ENCODE peak calls at places on chromosomes 11 and 22, in four cellular contexts. U, H, P and Y are unnamed samples.
A peak's percentile ranks its signal among the peaks of the same experiment; 100 is the strongest.

GRCh38 chr11:107276057-107276456 is 181.6 kb downstream of the CWF19L2 start:
- DNase-seq in U (no peak), H (no peak), P (no peak), Y (no peak)

GRCh38 chr11:126112547-126112946 is 49.9 kb upstream of the CDON start:
- DNase-seq in U (no peak), H (peak; percentile 50), P (no peak), Y (peak; percentile 4)

GRCh38 chr11:62770778-62771143 is 435 bp upstream of the TAF6L start:
- DNase-seq in U (peak; percentile 58), H (no peak), P (no peak), Y (no peak)

GRCh38 chr22:24367841-24368240 is 59.6 kb upstream of the ADORA2A start:
- DNase-seq in U (no peak), H (no peak), P (no peak), Y (no peak)

GRCh38 chr11:74577624-74578396 is 14.6 kb upstream of the POLD3 start:
- DNase-seq in U (no peak), H (no peak), P (no peak), Y (peak; percentile 48)

GRCh38 chr11:94938399-94939055 is 34.8 kb downstream of the CWC15 start:
- DNase-seq in U (no peak), H (peak; percentile 76), P (no peak), Y (no peak)

GRCh38 chr11:125720781-125721180 is 25.3 kb upstream of the PATE1 start:
- DNase-seq in U (no peak), H (no peak), P (no peak), Y (no peak)

GRCh38 chr11:14082338-14082737 is 119.8 kb downstream of the SPON1 start:
- DNase-seq in U (no peak), H (no peak), P (no peak), Y (no peak)

GRCh38 chr22:40326905-40327735 is 19.2 kb upstream of the ADSL start:
- DNase-seq in U (no peak), H (no peak), P (no peak), Y (no peak)

GRCh38 chr11:45859661-45860140 is 12.4 kb downstream of the CRY2 start:
- DNase-seq in U (no peak), H (peak; percentile 93), P (no peak), Y (peak; percentile 81)

GRCh38 chr11:10808553-10809372 is at the start of gene EIF4G2:
- DNase-seq in U (peak; percentile 76), H (peak; percentile 98), P (peak; percentile 98), Y (peak; percentile 92)

GRCh38 chr22:19120829-19121630 is 1.2 kb downstream of the DGCR2 start:
- DNase-seq in U (no peak), H (no peak), P (no peak), Y (no peak)

GRCh38 chr11:36130401-36130800 is 158.8 kb downstream of the COMMD9 start:
- DNase-seq in U (no peak), H (no peak), P (no peak), Y (no peak)

GRCh38 chr11:65553301-65554001 is 4.7 kb downstream of the LTBP3 start:
- DNase-seq in U (no peak), H (no peak), P (peak; percentile 45), Y (no peak)

GRCh38 chr22:40046126-40046525 is 51.4 kb downstream of the FAM83F start:
- DNase-seq in U (no peak), H (no peak), P (no peak), Y (no peak)

GRCh38 chr22:18048441-18048898 is 24.1 kb upstream of the MICAL3 start:
- DNase-seq in U (no peak), H (no peak), P (no peak), Y (no peak)

GRCh38 chr11:77411238-77411637 is 62.7 kb downstream of the PAK1 start:
- DNase-seq in U (no peak), H (peak; percentile 27), P (peak; percentile 37), Y (no peak)